ENCODE peak calls at places on chromosomes 3 and 15, in ten cellular contexts. S is pancreas; C is NCI-H2029 treated with DMSO at 0.1 percent for 48 hours; G is fibroblast of pulmonary artery; A is breast epithelium; H is activated T-cell treated with anti-CD3 and anti-CD28 coated beads, Interleukin-2, amount 50 U/mL, for 72 hours; D is brain microvascular endothelial cell; O is PC-3; F is fibroblast of villous mesenchyme; T is progenitor cell of endocrine pancreas. Y is an unnamed sample.

GRCh38 chr3:67564973-67565372 is 89.4 kb downstream of the SUCLG2 start:
- DNase-seq in S (no peak), C (no peak), G (no peak), A (no peak), H (no peak), D (no peak), O (no peak), F (no peak), T (no peak), Y (no peak)

GRCh38 chr3:49683162-49683561 is 6.1 kb downstream of the MST1 start:
- DNase-seq in S (no peak), C (no peak), G (no peak), A (no peak), H (no peak), D (no peak), O (no peak), F (no peak), T (no peak), Y (no peak)

GRCh38 chr15:56472278-56472677 is 7.3 kb upstream of the MNS1 start:
- DNase-seq in S (no peak), C (no peak), G (no peak), A (no peak), H (no peak), D (no peak), O (no peak), F (no peak), T (no peak), Y (no peak)

GRCh38 chr15:57183041-57183440 is 193.3 kb upstream of the CGNL1 start:
- DNase-seq in S (no peak), C (no peak), G (peak), A (no peak), H (no peak), D (no peak), O (no peak), F (peak), T (no peak), Y (no peak)

GRCh38 chr3:132343018-132343612 is 25.9 kb downstream of the ACP3 start:
- DNase-seq in S (peak), C (peak), G (peak), A (no peak), H (peak), D (peak), O (peak), F (peak), T (peak), Y (peak)

GRCh38 chr15:94412979-94413741 is 181.8 kb downstream of the MCTP2 start:
- DNase-seq in S (no peak), C (peak), G (peak), A (no peak), H (no peak), D (no peak), O (peak), F (peak), T (no peak), Y (peak)

GRCh38 chr3:112689385-112689784 is 48.4 kb upstream of the CCDC80 start:
- DNase-seq in S (no peak), C (no peak), G (no peak), A (no peak), H (no peak), D (no peak), O (no peak), F (no peak), T (no peak), Y (no peak)

GRCh38 chr3:188296761-188297689 is 143.1 kb downstream of the LPP start:
- DNase-seq in S (peak), C (peak), G (peak), A (no peak), H (no peak), D (peak), O (peak), F (peak), T (no peak), Y (peak)

GRCh38 chr3:176663819-176664218 is 533.5 kb downstream of the TBL1XR1 start:
- DNase-seq in S (no peak), C (peak), G (peak), A (no peak), H (no peak), D (peak), O (peak), F (peak), T (no peak), Y (peak)

GRCh38 chr3:44942202-44942921 is 33.6 kb downstream of the ZDHHC3 start:
- DNase-seq in S (no peak), C (no peak), G (peak), A (no peak), H (no peak), D (peak), O (peak), F (peak), T (no peak), Y (peak)

GRCh38 chr3:126883241-126883640 is 99.7 kb upstream of the PLXNA1 start:
- DNase-seq in S (no peak), C (no peak), G (peak), A (peak), H (no peak), D (no peak), O (no peak), F (peak), T (no peak), Y (peak)

GRCh38 chr3:4928277-4928789 is 50.9 kb upstream of the BHLHE40 start:
- DNase-seq in S (no peak), C (no peak), G (no peak), A (no peak), H (peak), D (no peak), O (no peak), F (no peak), T (no peak), Y (no peak)

GRCh38 chr15:33234019-33234418 is 39.5 kb upstream of the FMN1 start:
- DNase-seq in S (no peak), C (no peak), G (peak), A (no peak), H (peak), D (peak), O (peak), F (peak), T (no peak), Y (peak)

GRCh38 chr3:51722362-51722761 is 15.5 kb downstream of the GRM2 start:
- DNase-seq in S (no peak), C (no peak), G (no peak), A (no peak), H (no peak), D (no peak), O (peak), F (no peak), T (no peak), Y (no peak)

GRCh38 chr15:33737687-33738606 is 230.3 kb upstream of the CHRM5 start:
- DNase-seq in S (peak), C (peak), G (peak), A (no peak), H (peak), D (peak), O (peak), F (peak), T (peak), Y (peak)

GRCh38 chr15:59020321-59020720 is 32.9 kb downstream of the RNF111 start:
- DNase-seq in S (no peak), C (no peak), G (no peak), A (no peak), H (no peak), D (no peak), O (no peak), F (no peak), T (no peak), Y (no peak)

GRCh38 chr3:142595141-142595540 is 1.1 kb upstream of the PLS1 start:
- DNase-seq in S (no peak), C (no peak), G (no peak), A (no peak), H (no peak), D (no peak), O (no peak), F (peak), T (no peak), Y (no peak)

GRCh38 chr3:72004749-72005292 is 219.9 kb upstream of the PROK2 start:
- DNase-seq in S (no peak), C (no peak), G (peak), A (no peak), H (no peak), D (peak), O (no peak), F (peak), T (no peak), Y (no peak)

Y was measured in MCF 10A.